ENCODE peak calls at places on chromosome 1, in six cellular contexts. G, R, Z, T, S and V are unnamed samples.

GRCh38 chr1:92430030-92430429 is 56.7 kb downstream of the GFI1 start:
- DNase-seq in G (no peak), R (no peak), Z (no peak), T (no peak), S (no peak), V (no peak)

GRCh38 chr1:204464174-204464573 is 30.4 kb downstream of the PIK3C2B start:
- DNase-seq in G (peak; percentile 47), R (no peak), Z (no peak), T (no peak), S (no peak), V (no peak)

GRCh38 chr1:48817505-48818114 is 40.9 kb upstream of the BEND5 start:
- DNase-seq in G (peak; percentile 84), R (peak; percentile 44), Z (peak; percentile 44), T (peak; percentile 31), S (no peak), V (peak; percentile 19)

GRCh38 chr1:42164551-42165420 is at the start of gene GUCA2A:
- DNase-seq in G (no peak), R (no peak), Z (no peak), T (no peak), S (no peak), V (no peak)

GRCh38 chr1:184764483-184764882 is 9.8 kb upstream of the EDEM3 start:
- DNase-seq in G (no peak), R (no peak), Z (no peak), T (no peak), S (no peak), V (no peak)

GRCh38 chr1:71921935-71922559 is 360.3 kb downstream of the NEGR1 start:
- DNase-seq in G (no peak), R (no peak), Z (no peak), T (no peak), S (no peak), V (no peak)

GRCh38 chr1:27645071-27645415 is 10.1 kb upstream of the FGR start:
- DNase-seq in G (no peak), R (no peak), Z (no peak), T (no peak), S (no peak), V (no peak)

GRCh38 chr1:235586413-235586812 is 63.2 kb downstream of the GNG4 start:
- DNase-seq in G (peak; percentile 16), R (no peak), Z (no peak), T (no peak), S (no peak), V (no peak)

GRCh38 chr1:223403184-223403815 is 10.1 kb downstream of the CCDC185 start:
- DNase-seq in G (no peak), R (no peak), Z (no peak), T (peak; percentile 45), S (no peak), V (no peak)

GRCh38 chr1:82000221-82000620 is 199.5 kb downstream of the ADGRL2 start:
- DNase-seq in G (no peak), R (no peak), Z (no peak), T (no peak), S (no peak), V (no peak)

GRCh38 chr1:7441442-7441841 is 329.7 kb upstream of the VAMP3 start:
- DNase-seq in G (peak; percentile 82), R (no peak), Z (no peak), T (no peak), S (no peak), V (no peak)

GRCh38 chr1:23660671-23661070 is 30.9 kb upstream of the RPL11 start:
- DNase-seq in G (peak; percentile 20), R (no peak), Z (no peak), T (no peak), S (no peak), V (no peak)

GRCh38 chr1:56827711-56828110 is 8.5 kb upstream of the FYB2 start:
- DNase-seq in G (no peak), R (no peak), Z (no peak), T (no peak), S (no peak), V (no peak)

GRCh38 chr1:151508721-151509292 is 2.4 kb upstream of the CGN start:
- DNase-seq in G (no peak), R (peak; percentile 57), Z (no peak), T (no peak), S (no peak), V (no peak)

GRCh38 chr1:41540886-41541591 is 56.6 kb upstream of the EDN2 start:
- DNase-seq in G (peak; percentile 42), R (no peak), Z (no peak), T (peak; percentile 52), S (peak; percentile 45), V (peak; percentile 69)

GRCh38 chr1:3890389-3891328 is 9.4 kb downstream of the C1orf174 start:
- DNase-seq in G (peak; percentile 71), R (no peak), Z (no peak), T (no peak), S (no peak), V (no peak)

GRCh38 chr1:181255270-181255929 is 166.9 kb downstream of the IER5 start:
- DNase-seq in G (no peak), R (peak; percentile 82), Z (no peak), T (peak; percentile 95), S (no peak), V (peak; percentile 38)

GRCh38 chr1:247054992-247055415 is 23.6 kb downstream of the ZNF670 start:
- DNase-seq in G (no peak), R (no peak), Z (no peak), T (peak; percentile 28), S (no peak), V (no peak)

GRCh38 chr1:180309338-180309737 is 79.3 kb downstream of the LHX4 start:
- DNase-seq in G (no peak), R (peak; percentile 66), Z (no peak), T (peak; percentile 74), S (no peak), V (peak; percentile 9)

GRCh38 chr1:203165101-203165799 is 10.4 kb downstream of the MYBPH start:
- DNase-seq in G (no peak), R (no peak), Z (no peak), T (no peak), S (no peak), V (no peak)

GRCh38 chr1:204110894-204111633 is 38.1 kb downstream of the SOX13 start:
- DNase-seq in G (no peak), R (peak; percentile 23), Z (no peak), T (no peak), S (no peak), V (no peak)

GRCh38 chr1:32361674-32362473 is 411 bp downstream of the FAM229A start:
- DNase-seq in G (peak; percentile 83), R (no peak), Z (peak; percentile 81), T (no peak), S (peak; percentile 90), V (no peak)

GRCh38 chr1:59645893-59646292 is 168.9 kb upstream of the HOOK1 start:
- DNase-seq in G (no peak), R (no peak), Z (peak; percentile 59), T (peak; percentile 80), S (no peak), V (no peak)

GRCh38 chr1:75115654-75116053 is 18.5 kb upstream of the LHX8 start:
- DNase-seq in G (no peak), R (no peak), Z (no peak), T (no peak), S (no peak), V (no peak)

GRCh38 chr1:248872752-248873408 is 14.0 kb upstream of the ZNF692 start:
- DNase-seq in G (peak; percentile 87), R (peak; percentile 93), Z (peak; percentile 69), T (peak; percentile 66), S (peak; percentile 94), V (no peak)

GRCh38 chr1:17488977-17489739 is 49.7 kb upstream of the RCC2 start:
- DNase-seq in G (no peak), R (no peak), Z (no peak), T (peak; percentile 15), S (no peak), V (no peak)

GRCh38 chr1:175889848-175890247 is 146.5 kb upstream of the TNR start:
- DNase-seq in G (no peak), R (no peak), Z (no peak), T (no peak), S (no peak), V (no peak)

GRCh38 chr1:51294566-51295184 is 35.7 kb downstream of the TTC39A start:
- DNase-seq in G (no peak), R (no peak), Z (no peak), T (no peak), S (peak; percentile 74), V (no peak)

GRCh38 chr1:55064861-55065263 is 25.5 kb downstream of the PCSK9 start:
- DNase-seq in G (no peak), R (peak; percentile 42), Z (no peak), T (peak; percentile 61), S (no peak), V (no peak)

GRCh38 chr1:31416101-31416736 is 3.2 kb downstream of the SERINC2 start:
- DNase-seq in G (no peak), R (no peak), Z (no peak), T (no peak), S (no peak), V (no peak)

GRCh38 chr1:244918422-244919319 is 54.3 kb upstream of the HNRNPU start:
- DNase-seq in G (peak; percentile 89), R (peak; percentile 40), Z (peak; percentile 22), T (peak; percentile 12), S (no peak), V (peak; percentile 33)
- TF ChIP-seq POLR2A in G (no peak), R (no peak), Z (no peak), T (no peak), S (no peak), V (peak; percentile 30)

DNA sequence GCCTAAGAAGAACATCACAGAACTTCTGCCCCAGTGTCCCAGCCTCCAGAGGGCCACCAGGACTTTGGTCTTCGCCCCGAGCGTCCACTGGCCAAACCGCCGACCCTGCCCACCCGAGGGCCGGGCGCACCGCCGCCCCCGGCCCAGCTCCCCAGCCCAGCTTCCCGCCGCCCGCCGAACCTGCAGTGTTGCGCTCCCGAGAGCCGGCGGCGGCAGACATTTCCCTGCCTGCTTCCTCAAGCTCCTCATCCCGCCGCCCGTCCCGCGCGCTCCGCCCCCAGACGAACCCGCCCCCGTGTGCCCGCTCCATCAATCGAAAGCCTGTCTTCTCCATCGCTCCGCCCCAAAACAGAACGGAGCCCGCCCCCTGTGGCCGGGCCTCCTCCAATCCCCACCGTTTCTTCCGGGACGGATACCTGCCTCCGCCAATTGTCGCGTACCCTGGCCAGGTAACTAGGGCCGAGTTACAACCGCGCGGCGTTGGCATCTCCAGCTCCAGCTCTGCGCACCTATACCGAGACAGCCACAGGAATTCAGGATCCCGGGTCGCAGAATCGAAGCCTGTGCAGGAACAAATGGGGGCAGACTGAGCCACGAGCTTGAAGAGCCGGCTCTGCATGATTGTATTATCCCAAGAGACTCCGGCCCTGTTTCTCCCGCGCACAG is 15.2 kb downstream of the INPP5B start:
- DNase-seq in G (peak; percentile 98), R (peak; percentile 92), Z (peak; percentile 91), T (peak; percentile 88), S (peak; percentile 99), V (peak; percentile 87)
- TF ChIP-seq POLR2A in G (no peak), R (no peak), Z (no peak), T (no peak), S (no peak), V (peak; percentile 44)

GRCh38 chr1:65979145-65979544 is 186.4 kb downstream of the PDE4B start:
- DNase-seq in G (no peak), R (peak; percentile 86), Z (no peak), T (peak; percentile 58), S (no peak), V (no peak)
- TF ChIP-seq POLR2A in G (no peak), R (no peak), Z (no peak), T (no peak), S (no peak), V (no peak)

DNA sequence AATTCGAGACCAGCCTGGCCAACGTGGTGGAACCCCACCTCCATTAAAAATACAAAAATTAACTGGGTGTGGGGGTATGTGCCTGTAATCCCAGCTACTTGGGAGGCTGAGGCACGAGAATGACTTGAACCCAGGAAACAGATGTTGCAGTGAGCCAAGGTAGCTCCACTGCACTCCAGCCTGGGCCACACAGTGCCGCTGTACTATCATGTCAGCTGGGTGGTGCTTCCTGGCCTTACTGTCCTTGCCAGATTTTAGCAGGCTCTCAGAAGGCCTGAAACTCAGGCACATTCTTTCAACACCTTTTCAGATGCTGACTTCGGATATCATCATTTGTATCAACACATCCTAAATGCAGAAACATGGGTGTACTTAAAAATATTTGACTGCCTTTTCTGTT is 31.6 kb upstream of the NBL1 start:
- DNase-seq in G (no peak), R (no peak), Z (no peak), T (no peak), S (peak; percentile 53), V (no peak)
- TF ChIP-seq POLR2A in G (no peak), R (no peak), Z (no peak), T (no peak), S (no peak), V (no peak)